ENCODE peak calls at places on chromosomes 7 and 10, in four cellular contexts. J is fibroblast of lung, H is SK-N-SH, E is GM23338. I is an unnamed sample.

GRCh38 chr10:131076341-131076740 is 235.2 kb downstream of the TCERG1L start:
- DNase-seq in J (no peak), H (no peak), E (no peak), I (no peak)

GRCh38 chr7:1058821-1059199 is 14.5 kb downstream of the GPR146 start:
- DNase-seq in J (peak), H (no peak), E (no peak), I (peak)

GRCh38 chr7:54814401-54814800 is 55.4 kb upstream of the SEC61G start:
- DNase-seq in J (peak), H (no peak), E (no peak), I (no peak)

GRCh38 chr10:99676435-99676834 is 17.1 kb downstream of the ENTPD7 start:
- DNase-seq in J (peak), H (no peak), E (no peak), I (peak)

GRCh38 chr7:89987665-89988064 is 166.6 kb upstream of the STEAP1 start:
- DNase-seq in J (no peak), H (no peak), E (peak), I (no peak)

GRCh38 chr7:92259610-92260247 is 14.0 kb downstream of the ANKIB1 start:
- DNase-seq in J (no peak), H (no peak), E (no peak), I (no peak)

GRCh38 chr10:100186253-100186780 is 488 bp upstream of the ERLIN1 start:
- DNase-seq in J (peak), H (peak), E (peak), I (no peak)

GRCh38 chr10:122812751-122813150 is 32.9 kb downstream of the CUZD1 start:
- DNase-seq in J (no peak), H (no peak), E (no peak), I (no peak)

GRCh38 chr7:111029141-111029572 is 61.8 kb upstream of the LRRN3 start:
- DNase-seq in J (no peak), H (no peak), E (no peak), I (no peak)

GRCh38 chr7:151598045-151598444 is 78.3 kb upstream of the RHEB start:
- DNase-seq in J (peak), H (no peak), E (no peak), I (peak)

DNA sequence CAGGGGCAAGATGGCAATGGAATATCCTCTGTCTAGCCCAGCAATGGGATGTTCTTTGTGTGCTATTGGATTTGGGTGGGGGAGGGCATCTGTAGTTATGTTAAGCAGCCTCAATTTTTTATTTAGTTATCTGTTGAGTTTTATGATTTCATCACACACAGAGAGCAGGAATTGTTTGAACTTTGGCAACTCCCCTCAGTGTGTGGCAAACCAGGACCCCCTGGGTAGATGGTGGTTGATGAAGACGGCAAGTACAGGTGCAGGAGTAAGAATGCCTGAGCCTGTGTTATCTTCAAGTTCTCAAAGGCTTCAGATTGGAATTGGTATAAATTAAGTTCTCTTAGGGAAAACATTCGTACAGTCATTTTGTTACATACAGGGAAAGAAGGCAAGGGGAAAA is 142.4 kb upstream of the SAMD8 start:
- DNase-seq in J (no peak), H (no peak), E (no peak), I (no peak)
- H2AFZ ChIP-seq in J (no peak), H (no peak), E (no peak), I (no peak)

GRCh38 chr10:7411671-7412481 is 1.0 kb upstream of the SFMBT2 start:
- DNase-seq in J (no peak), H (peak), E (peak), I (no peak)
- H2AFZ ChIP-seq in J (no peak), H (no peak), E (peak), I (no peak)

GRCh38 chr7:158722574-158723237 is 18.1 kb upstream of the NCAPG2 start:
- DNase-seq in J (no peak), H (no peak), E (no peak), I (no peak)
- H2AFZ ChIP-seq in J (no peak), H (no peak), E (no peak), I (no peak)

GRCh38 chr10:34335960-34336359 is 479.1 kb downstream of the PARD3 start:
- DNase-seq in J (no peak), H (no peak), E (no peak), I (no peak)

GRCh38 chr10:34337917-34338316 is 477.2 kb downstream of the PARD3 start:
- DNase-seq in J (no peak), H (no peak), E (no peak), I (no peak)

GRCh38 chr10:34341473-34341872 is 473.6 kb downstream of the PARD3 start:
- DNase-seq in J (no peak), H (no peak), E (no peak), I (no peak)

GRCh38 chr10:34343764-34344163 is 471.3 kb downstream of the PARD3 start:
- DNase-seq in J (peak), H (no peak), E (no peak), I (no peak)

DNA sequence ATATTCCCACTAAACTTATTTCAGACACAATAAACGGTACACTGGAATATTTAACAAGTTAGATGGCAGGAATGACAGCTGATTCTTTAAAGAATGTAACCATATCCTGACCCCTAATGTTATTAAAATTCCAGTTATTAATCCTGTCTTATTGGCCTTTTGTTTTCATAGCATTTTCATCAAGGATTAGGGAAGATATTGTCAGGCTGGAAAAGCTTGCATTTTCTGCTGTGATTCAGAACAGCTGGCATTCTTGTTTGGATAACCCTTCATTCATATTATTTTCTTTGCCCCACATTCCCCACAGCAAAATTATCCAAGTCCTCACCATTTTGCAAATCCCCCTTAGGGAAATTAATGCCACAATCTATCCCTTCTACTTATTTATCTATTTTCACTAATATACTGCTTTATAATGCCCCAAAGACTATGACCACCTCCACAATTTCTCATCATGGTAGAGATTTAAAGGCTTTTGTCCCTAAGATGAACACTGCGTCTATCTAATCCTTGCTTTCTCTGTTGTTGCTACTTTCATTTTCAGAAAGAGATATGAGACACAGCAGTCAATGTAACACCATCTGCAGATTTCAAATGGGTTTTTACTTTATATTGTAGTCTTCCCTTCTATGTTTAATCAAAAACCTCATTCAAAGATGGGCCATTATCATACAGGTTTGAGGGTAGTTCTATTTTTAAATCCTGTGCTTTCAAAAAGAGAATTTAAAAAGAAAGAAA is 475.1 kb downstream of the PARD3 start:
- DNase-seq in J (no peak), H (no peak), E (no peak), I (no peak)
- H2AFZ ChIP-seq in J (no peak), H (no peak), E (no peak), I (peak)

GRCh38 chr7:12674861-12675260 is 12.6 kb upstream of the ARL4A start:
- DNase-seq in J (peak), H (peak), E (peak), I (peak)

GRCh38 chr7:12674053-12674452 is 13.4 kb upstream of the ARL4A start:
- DNase-seq in J (no peak), H (no peak), E (no peak), I (no peak)

GRCh38 chr7:12670759-12671545 is 16.5 kb upstream of the ARL4A start:
- DNase-seq in J (peak), H (no peak), E (no peak), I (no peak)

GRCh38 chr7:12670071-12670729 is 17.2 kb upstream of the ARL4A start:
- DNase-seq in J (peak), H (no peak), E (no peak), I (peak)
- H2AFZ ChIP-seq in J (no peak), H (no peak), E (no peak), I (no peak)

GRCh38 chr10:67827811-67828210 is 10.2 kb downstream of the DNAJC12 start:
- DNase-seq in J (no peak), H (no peak), E (no peak), I (no peak)
- H2AFZ ChIP-seq in J (no peak), H (no peak), E (no peak), I (no peak)

DNA sequence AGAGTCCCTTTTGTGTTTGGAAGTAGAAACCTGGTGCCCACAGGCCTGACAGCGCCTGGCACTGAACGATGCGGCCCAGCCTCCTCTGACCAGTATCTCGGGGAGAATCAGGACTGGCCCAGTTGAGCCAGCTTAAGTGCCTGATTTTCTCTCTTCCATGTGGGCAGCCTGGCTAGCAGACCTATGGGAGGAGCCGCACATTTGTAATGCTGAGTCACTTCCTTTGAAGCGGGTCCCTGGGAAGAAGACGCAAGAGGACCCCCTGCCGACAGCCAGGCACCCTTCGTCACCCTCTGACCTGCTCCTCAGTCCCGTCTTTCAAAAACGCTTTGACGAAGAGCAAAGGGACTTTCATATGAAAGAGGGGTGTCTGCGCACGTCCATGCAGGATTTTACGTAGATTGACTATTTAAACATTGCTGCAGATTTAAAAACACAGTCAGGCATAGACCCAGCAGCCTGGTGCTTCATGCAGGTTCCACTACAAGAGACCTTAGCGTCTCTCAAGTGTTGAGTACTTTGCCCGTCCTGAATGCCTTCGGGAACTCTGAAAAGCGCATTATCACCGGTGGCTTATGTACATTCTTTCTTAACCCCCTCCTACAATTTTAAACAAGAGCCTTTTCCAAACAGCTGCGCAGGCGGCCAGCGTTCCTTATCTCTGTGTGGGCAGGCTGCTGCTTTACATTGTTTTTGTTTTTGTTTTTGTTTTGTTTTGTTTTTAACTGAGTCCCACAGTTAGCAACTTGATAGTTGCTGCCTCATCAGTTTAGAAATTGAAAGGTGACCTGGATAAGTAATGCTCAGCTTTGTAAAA is 36.5 kb upstream of the AP5Z1 start:
- DNase-seq in J (peak), H (peak), E (peak), I (peak)
- H2AFZ ChIP-seq in J (no peak), H (peak), E (no peak), I (no peak)

GRCh38 chr7:81506609-81507008 is 263.2 kb downstream of the HGF start:
- DNase-seq in J (no peak), H (no peak), E (no peak), I (no peak)
- H2AFZ ChIP-seq in J (no peak), H (no peak), E (no peak), I (peak)

GRCh38 chr7:138001529-138002095 is at the start of gene CREB3L2:
- DNase-seq in J (peak), H (peak), E (peak), I (peak)
- H2AFZ ChIP-seq in J (peak), H (peak), E (no peak), I (peak)

I was measured in osteoblast.